ENCODE peak calls at places on chromosome 19, in five cellular contexts. M, V, Y, R and O are unnamed samples.

GRCh38 chr19:47021536-47022139 is 2.0 kb downstream of the NPAS1 start:
- DNase-seq in V (no peak), M (no peak), Y (peak), R (no peak), O (no peak)

GRCh38 chr19:50555033-50555432 is 13.2 kb downstream of the LRRC4B start:
- DNase-seq in Y (no peak), V (no peak), R (no peak), M (no peak), O (no peak)

GRCh38 chr19:49465371-49465770 is 8.6 kb upstream of the FLT3LG start:
- DNase-seq in M (no peak), R (no peak), Y (no peak), V (no peak), O (no peak)

GRCh38 chr19:46221981-46222610 is 7.4 kb upstream of the IGFL1 start:
- DNase-seq in R (peak), M (no peak), V (peak), Y (no peak), O (peak)

GRCh38 chr19:30267332-30267731 is 104.9 kb upstream of the ZNF536 start:
- DNase-seq in M (no peak), Y (no peak), R (no peak), V (no peak), O (no peak)

GRCh38 chr19:8311461-8312260 is 3.5 kb upstream of the CD320 start:
- DNase-seq in M (no peak), Y (no peak), R (no peak), V (no peak), O (no peak)

GRCh38 chr19:33686687-33687541 is 65.2 kb downstream of the CHST8 start:
- DNase-seq in Y (no peak), M (no peak), V (no peak), R (no peak), O (no peak)

GRCh38 chr19:39768334-39768733 is 10.3 kb upstream of the LEUTX start:
- DNase-seq in R (no peak), M (no peak), V (no peak), Y (no peak), O (no peak)

GRCh38 chr19:31908486-31909255 is 436.7 kb upstream of the ZNF507 start:
- DNase-seq in V (no peak), M (no peak), Y (no peak), R (no peak), O (no peak)

GRCh38 chr19:56567274-56568120 is at the start of gene ZNF470:
- DNase-seq in M (peak), V (peak), Y (peak), R (peak), O (peak)

GRCh38 chr19:33221641-33222040 is 4.0 kb downstream of the SLC7A10 start:
- DNase-seq in M (no peak), R (no peak), Y (no peak), V (no peak), O (peak)

GRCh38 chr19:38990949-38991697 is 15.6 kb upstream of the FBXO17 start:
- DNase-seq in Y (no peak), R (no peak), M (no peak), V (no peak), O (no peak)

GRCh38 chr19:48174445-48175030 is 4.1 kb downstream of the ZSWIM9 start:
- DNase-seq in M (no peak), V (no peak), R (no peak), Y (no peak), O (no peak)

GRCh38 chr19:17950310-17951150 is 16.4 kb upstream of the KCNN1 start:
- DNase-seq in M (no peak), R (no peak), V (no peak), Y (peak), O (no peak)

GRCh38 chr19:7844405-7844804 is 14.4 kb downstream of the EVI5L start:
- DNase-seq in V (no peak), R (no peak), M (no peak), Y (no peak), O (no peak)

GRCh38 chr19:13803038-13803437 is 7.8 kb downstream of the ZSWIM4 start:
- DNase-seq in Y (no peak), R (no peak), V (no peak), M (no peak), O (no peak)

GRCh38 chr19:35265126-35265995 is 3.4 kb upstream of the USF2 start:
- DNase-seq in Y (no peak), M (no peak), V (no peak), R (peak), O (no peak)

GRCh38 chr19:34500656-34501120 is 19.1 kb downstream of the WTIP start:
- DNase-seq in M (no peak), R (no peak), Y (peak), V (no peak), O (no peak)

GRCh38 chr19:5443723-5444122 is 11.5 kb upstream of the ZNRF4 start:
- DNase-seq in Y (no peak), R (no peak), V (no peak), M (no peak), O (no peak)

GRCh38 chr19:44587863-44588752 is 25.3 kb upstream of the IGSF23 start:
- DNase-seq in R (peak), V (no peak), M (peak), Y (no peak), O (peak)

GRCh38 chr19:46716013-46716671 is 772 bp downstream of the PRKD2 start:
- DNase-seq in R (no peak), Y (no peak), M (no peak), V (no peak), O (no peak)

GRCh38 chr19:18437481-18438330 is at the start of gene ISYNA1:
- DNase-seq in R (no peak), Y (peak), M (no peak), V (no peak), O (peak)

GRCh38 chr19:48645652-48646191 is at the start of gene CA11:
- DNase-seq in V (no peak), M (no peak), R (no peak), Y (peak), O (no peak)

GRCh38 chr19:55227241-55228014 is 1.1 kb downstream of the TMEM86B start:
- DNase-seq in R (no peak), V (no peak), Y (no peak), M (no peak), O (no peak)

GRCh38 chr19:16726916-16727315 is 7.3 kb downstream of the NWD1 start:
- DNase-seq in R (no peak), M (no peak), Y (no peak), V (no peak), O (no peak)

GRCh38 chr19:18523841-18524240 is 2.0 kb upstream of the ELL start:
- DNase-seq in M (no peak), Y (no peak), R (no peak), V (no peak), O (no peak)

GRCh38 chr19:57075801-57076492 is 43.8 kb upstream of the USP29 start:
- DNase-seq in R (no peak), M (no peak), V (no peak), Y (no peak), O (no peak)

GRCh38 chr19:19510432-19510831 is 4.9 kb downstream of the TSSK6 start:
- DNase-seq in M (no peak), Y (no peak), V (no peak), R (no peak), O (no peak)

GRCh38 chr19:21835429-21835809 is 563 bp downstream of the ZNF43 start:
- DNase-seq in M (no peak), V (no peak), Y (no peak), R (no peak), O (no peak)

GRCh38 chr19:4866595-4867424 is 657 bp downstream of the PLIN3 start:
- DNase-seq in V (no peak), Y (peak), M (no peak), R (peak), O (peak)

GRCh38 chr19:39224910-39225309 is 19.9 kb downstream of the IFNL3 start:
- DNase-seq in R (no peak), Y (no peak), V (no peak), M (no peak), O (no peak)

GRCh38 chr19:31863122-31863521 is 482.3 kb upstream of the ZNF507 start:
- DNase-seq in Y (no peak), V (no peak), R (no peak), M (no peak), O (peak)

GRCh38 chr19:11578342-11579142 is 1.1 kb upstream of the ACP5 start:
- DNase-seq in M (no peak), R (no peak), V (no peak), Y (peak), O (peak)

GRCh38 chr19:17281391-17282304 is at the start of gene ANKLE1:
- DNase-seq in R (no peak), V (no peak), M (no peak), Y (peak), O (no peak)

GRCh38 chr19:51320258-51320657 is 8.8 kb downstream of the IGLON5 start:
- DNase-seq in M (no peak), Y (no peak), R (no peak), V (no peak), O (no peak)

GRCh38 chr19:32401992-32402391 is 3.6 kb upstream of the DPY19L3 start:
- DNase-seq in R (no peak), Y (no peak), M (no peak), V (no peak), O (no peak)

GRCh38 chr19:46915386-46915785 is 54.6 kb downstream of the ARHGAP35 start:
- DNase-seq in R (no peak), Y (no peak), M (no peak), V (no peak), O (peak)

DNA sequence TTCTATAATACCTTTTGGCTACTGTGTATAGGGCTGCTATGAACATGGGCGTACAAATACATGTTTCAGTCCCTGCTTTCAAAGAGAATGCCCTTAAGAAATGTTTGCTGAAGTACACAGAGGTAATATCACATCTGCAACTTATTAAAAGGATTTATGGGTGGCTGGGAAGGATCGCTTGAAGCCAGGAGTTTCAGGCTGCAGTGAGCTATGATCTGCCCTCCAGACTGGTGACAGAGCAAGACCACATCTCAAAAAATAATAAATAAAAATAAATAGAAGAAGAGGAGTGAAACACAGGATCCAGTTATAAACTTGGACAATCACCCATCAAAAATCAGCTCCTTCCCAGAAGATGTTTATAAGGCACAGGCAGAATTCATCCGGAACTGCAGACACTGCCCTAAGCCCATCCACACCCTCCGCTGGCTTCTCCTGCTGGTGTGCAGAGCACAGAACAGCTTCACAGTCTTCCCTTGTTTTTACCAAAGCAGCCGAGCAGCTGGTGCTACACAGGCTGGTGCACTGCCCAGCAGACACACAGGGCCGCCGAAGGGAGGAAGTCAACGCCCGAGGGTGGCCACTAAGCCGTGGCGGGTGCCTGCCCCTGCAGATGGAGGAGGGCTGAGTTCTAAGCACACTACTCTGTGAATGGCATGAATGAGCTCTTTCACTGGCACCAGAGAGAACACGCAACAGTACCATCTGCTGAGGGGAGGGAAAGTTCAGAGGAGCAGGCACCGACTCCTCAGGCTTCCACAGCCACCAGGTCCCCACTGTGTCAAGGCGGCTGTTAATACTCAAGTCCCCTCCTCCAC is 44.0 kb downstream of the BRD4 start:
- DNase-seq in V (no peak), R (peak), M (no peak), Y (no peak), O (no peak)
- TF ChIP-seq CTCF in V (no peak), R (no peak), M (peak), Y (no peak), O (no peak)

GRCh38 chr19:1490020-1490310 is 185 bp downstream of the PCSK4 start:
- DNase-seq in V (no peak), M (no peak), Y (no peak), R (no peak), O (no peak)

GRCh38 chr19:1489463-1489971 is 633 bp downstream of the PCSK4 start:
- DNase-seq in M (no peak), R (no peak), V (no peak), Y (no peak), O (no peak)

GRCh38 chr19:1491114-1491848 is at the start of gene REEP6:
- DNase-seq in V (no peak), R (no peak), M (no peak), Y (no peak), O (no peak)

GRCh38 chr19:1491849-1492170 is 829 bp downstream of the REEP6 start:
- DNase-seq in R (no peak), Y (no peak), M (no peak), V (no peak), O (no peak)

GRCh38 chr19:1490311-1491113 is at the start of gene PCSK4:
- DNase-seq in R (peak), M (peak), Y (peak), V (peak), O (peak)
- TF ChIP-seq CTCF in R (no peak), M (no peak), Y (no peak), V (no peak), O (no peak)

GRCh38 chr19:42081584-42082258 is 5.8 kb downstream of the ZNF574 start:
- DNase-seq in Y (peak), M (no peak), V (no peak), R (no peak), O (peak)
- TF ChIP-seq CTCF in Y (no peak), M (peak), V (no peak), R (peak), O (peak)

GRCh38 chr19:3798137-3798536 is 12.0 kb upstream of the MATK start:
- DNase-seq in M (no peak), Y (no peak), V (no peak), R (no peak), O (no peak)

GRCh38 chr19:3803114-3803888 is 17.1 kb upstream of the MATK start:
- DNase-seq in Y (no peak), M (no peak), R (no peak), V (no peak), O (no peak)

GRCh38 chr19:3803986-3804385 is 17.8 kb upstream of the MATK start:
- DNase-seq in V (no peak), M (no peak), R (no peak), Y (no peak), O (no peak)

GRCh38 chr19:3804429-3804828 is 18.2 kb upstream of the MATK start:
- DNase-seq in R (no peak), V (no peak), M (no peak), Y (no peak), O (no peak)

DNA sequence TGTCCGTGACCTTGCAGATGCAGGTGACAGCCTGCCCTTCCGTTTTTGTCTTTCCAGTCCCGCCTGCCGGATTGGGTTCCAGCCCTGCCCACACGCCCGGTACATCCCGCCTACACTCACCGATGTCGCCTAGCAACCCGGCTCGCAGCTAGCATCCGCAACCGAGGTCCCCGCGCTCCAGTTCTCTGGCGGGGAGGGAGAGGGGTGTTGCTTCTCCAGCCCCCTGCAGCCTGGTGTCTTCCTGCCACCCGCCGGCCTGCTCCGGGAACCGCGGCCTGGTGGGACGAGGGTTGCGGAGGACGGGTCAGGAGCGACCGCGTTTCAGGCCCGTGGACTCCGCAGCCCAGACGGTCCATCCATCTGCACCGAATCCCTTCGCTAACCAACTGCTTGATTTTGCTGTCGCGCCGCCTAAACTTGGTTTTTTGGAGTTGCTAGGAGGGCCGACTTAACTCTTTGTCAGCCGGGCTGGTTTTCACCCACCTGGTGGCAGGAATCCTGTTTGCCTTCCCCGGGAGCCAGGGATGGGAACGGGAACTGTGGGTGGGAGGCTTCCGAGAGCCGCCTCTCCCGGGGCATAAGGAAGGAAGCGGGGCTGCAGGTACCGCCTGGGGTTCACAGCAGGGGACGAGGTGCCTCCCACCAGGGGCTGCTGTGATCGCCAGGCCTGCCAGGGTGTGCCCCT is 15.4 kb upstream of the MATK start:
- DNase-seq in Y (no peak), R (peak), V (no peak), M (no peak), O (no peak)
- TF ChIP-seq CTCF in Y (no peak), R (peak), V (no peak), M (peak), O (peak)